ENCODE peak calls at places on chromosomes 1 and 21, in four cellular contexts. A is GM06990, G is T1000, R is T-cell. D is an unnamed sample.

GRCh38 chr1:148296511-148296910 is 144.4 kb upstream of the NBPF11 start:
- DNase-seq in G (no peak), A (no peak), R (no peak), D (no peak)

GRCh38 chr1:162157469-162157868 is 88.0 kb downstream of the NOS1AP start:
- DNase-seq in R (no peak), A (no peak), G (no peak), D (no peak)

GRCh38 chr1:119815361-119815760 is 4.1 kb upstream of the REG4 start:
- DNase-seq in R (no peak), G (no peak), A (no peak), D (no peak)

GRCh38 chr1:66282343-66282852 is 251.6 kb upstream of the SGIP1 start:
- DNase-seq in G (no peak), R (peak), A (peak), D (peak)

GRCh38 chr1:165560834-165561233 is 17.0 kb downstream of the LRRC52 start:
- DNase-seq in A (no peak), G (no peak), R (no peak), D (no peak)

GRCh38 chr1:99469641-99470040 is 176.3 kb upstream of the PALMD start:
- DNase-seq in A (no peak), R (no peak), G (no peak), D (no peak)

GRCh38 chr1:60265560-60266535 is 192.3 kb upstream of the C1orf87 start:
- DNase-seq in A (no peak), G (no peak), R (no peak), D (no peak)

GRCh38 chr1:169933999-169934725 is 40.5 kb upstream of the SCYL3 start:
- DNase-seq in R (no peak), G (no peak), A (no peak), D (no peak)

GRCh38 chr1:151935154-151935553 is 25.8 kb upstream of the THEM4 start:
- DNase-seq in G (no peak), A (no peak), R (no peak), D (no peak)

GRCh38 chr21:40841524-40842196 is 5.3 kb downstream of the DSCAM start:
- DNase-seq in R (no peak), G (no peak), A (no peak), D (no peak)

GRCh38 chr1:191851799-191852595 is 306.3 kb upstream of the RGS18 start:
- DNase-seq in A (no peak), R (no peak), G (no peak), D (no peak)

GRCh38 chr1:36570016-36570415 is 87.3 kb upstream of the CSF3R start:
- DNase-seq in R (no peak), G (no peak), A (no peak), D (no peak)

GRCh38 chr1:235313931-235314678 is 13.9 kb downstream of the ARID4B start:
- DNase-seq in G (no peak), A (no peak), R (no peak), D (no peak)

GRCh38 chr1:45796946-45797345 is 6.5 kb upstream of the MAST2 start:
- DNase-seq in A (no peak), G (no peak), R (no peak), D (no peak)

D was measured in central memory CD8-positive, alpha-beta T cell.